ENCODE peak calls at places on chromosomes 16 and 17, in six cellular contexts. G is prostate gland; W is CD8-positive, alpha-beta T cell; O is naive thymus-derived CD4-positive, alpha-beta T cell; J is epithelial cell of prostate; N is SJSA1. I is an unnamed sample.

GRCh38 chr17:1888741-1889140 is 58.9 kb downstream of the RPA1 start:
- DNase-seq in G (no peak), W (no peak), O (no peak), J (no peak), N (no peak), I (no peak)

GRCh38 chr16:56939801-56940200 is 7.9 kb downstream of the HERPUD1 start:
- DNase-seq in G (no peak), W (no peak), O (no peak), J (no peak), N (no peak), I (no peak)

GRCh38 chr16:12435730-12436129 is 368.0 kb downstream of the CPPED1 start:
- DNase-seq in G (no peak), W (no peak), O (no peak), J (no peak), N (no peak), I (no peak)

GRCh38 chr17:80364091-80364691 is 50.8 kb upstream of the ENDOV start:
- DNase-seq in G (no peak), W (no peak), O (no peak), J (no peak), N (no peak), I (no peak)

GRCh38 chr17:32671891-32672290 is 185.1 kb downstream of the CDK5R1 start:
- DNase-seq in G (no peak), W (no peak), O (no peak), J (no peak), N (no peak), I (no peak)

GRCh38 chr16:50183316-50183715 is 30.2 kb downstream of the TENT4B start:
- DNase-seq in G (no peak), W (no peak), O (no peak), J (no peak), N (no peak), I (no peak)

GRCh38 chr17:40995121-40995520 is 1.2 kb upstream of the KRTAP3-3 start:
- DNase-seq in G (no peak), W (no peak), O (no peak), J (no peak), N (no peak), I (no peak)

GRCh38 chr16:27286446-27286845 is 17.9 kb upstream of the NSMCE1 start:
- DNase-seq in G (no peak), W (no peak), O (no peak), J (peak), N (peak), I (no peak)

GRCh38 chr17:18087610-18088491 is at the start of gene DRG2:
- DNase-seq in G (peak), W (peak), O (peak), J (peak), N (peak), I (peak)

GRCh38 chr17:64947146-64947545 is 27.9 kb upstream of the LRRC37A3 start:
- DNase-seq in G (no peak), W (no peak), O (no peak), J (no peak), N (no peak), I (no peak)

GRCh38 chr17:19750020-19750572 is 2.0 kb upstream of the ALDH3A1 start:
- DNase-seq in G (no peak), W (no peak), O (no peak), J (no peak), N (no peak), I (no peak)

GRCh38 chr16:70714526-70715112 is 28.8 kb upstream of the MTSS2 start:
- DNase-seq in G (no peak), W (no peak), O (no peak), J (no peak), N (no peak), I (no peak)

GRCh38 chr17:16922386-16923096 is 49.4 kb downstream of the TNFRSF13B start:
- DNase-seq in G (no peak), W (no peak), O (no peak), J (no peak), N (no peak), I (peak)

GRCh38 chr17:73414171-73414955 is 102.6 kb upstream of the CDC42EP4 start:
- DNase-seq in G (no peak), W (no peak), O (no peak), J (no peak), N (no peak), I (no peak)

GRCh38 chr16:75479421-75479990 is 15.0 kb upstream of the TMEM170A start:
- DNase-seq in G (no peak), W (no peak), O (no peak), J (no peak), N (no peak), I (no peak)

GRCh38 chr17:19417611-19418010 is 6.6 kb downstream of the RNF112 start:
- DNase-seq in G (no peak), W (no peak), O (no peak), J (no peak), N (no peak), I (no peak)

GRCh38 chr17:29113334-29113733 is 66.9 kb downstream of the MYO18A start:
- DNase-seq in G (no peak), W (no peak), O (no peak), J (no peak), N (no peak), I (no peak)

GRCh38 chr16:74691093-74691855 is 9.4 kb downstream of the MLKL start:
- DNase-seq in G (no peak), W (no peak), O (no peak), J (no peak), N (no peak), I (no peak)

GRCh38 chr16:50152386-50152806 is 710 bp upstream of the TENT4B start:
- DNase-seq in G (peak), W (peak), O (peak), J (no peak), N (no peak), I (peak)

GRCh38 chr17:17221329-17221728 is 15.2 kb upstream of the PLD6 start:
- DNase-seq in G (no peak), W (no peak), O (no peak), J (no peak), N (no peak), I (no peak)

GRCh38 chr17:77193653-77194052 is 52.9 kb downstream of the SEC14L1 start:
- DNase-seq in G (no peak), W (no peak), O (no peak), J (no peak), N (no peak), I (no peak)

GRCh38 chr17:58351710-58352017 is 337 bp downstream of the SUPT4H1 start:
- DNase-seq in G (no peak), W (no peak), O (no peak), J (no peak), N (no peak), I (peak)

GRCh38 chr17:49523706-49524472 is 28.8 kb downstream of the NGFR start:
- DNase-seq in G (peak), W (peak), O (peak), J (peak), N (no peak), I (peak)

GRCh38 chr16:28513484-28514181 is 7.0 kb upstream of the IL27 start:
- DNase-seq in G (no peak), W (no peak), O (no peak), J (no peak), N (no peak), I (no peak)

GRCh38 chr17:82214012-82214628 is 1.5 kb upstream of the CCDC57 start:
- DNase-seq in G (no peak), W (no peak), O (no peak), J (no peak), N (no peak), I (no peak)

GRCh38 chr17:27576429-27577123 is 54.4 kb upstream of the LGALS9 start:
- DNase-seq in G (no peak), W (no peak), O (no peak), J (no peak), N (no peak), I (no peak)

GRCh38 chr17:50699410-50699809 is 8.3 kb downstream of the ANKRD40 start:
- DNase-seq in G (no peak), W (no peak), O (no peak), J (no peak), N (no peak), I (no peak)

GRCh38 chr16:4056161-4057105 is 59.8 kb downstream of the ADCY9 start:
- DNase-seq in G (no peak), W (no peak), O (no peak), J (no peak), N (peak), I (no peak)

GRCh38 chr17:79907855-79908254 is 68.6 kb upstream of the CBX4 start:
- DNase-seq in G (no peak), W (no peak), O (no peak), J (no peak), N (no peak), I (no peak)

GRCh38 chr17:7329360-7330098 is 394 bp upstream of the NEURL4 start:
- DNase-seq in G (peak), W (peak), O (peak), J (peak), N (peak), I (peak)

GRCh38 chr16:66486199-66486772 is 59.2 kb downstream of the BEAN1 start:
- DNase-seq in G (no peak), W (no peak), O (no peak), J (no peak), N (peak), I (no peak)
- H3K27ac ChIP-seq in G (no peak), W (no peak), O (no peak), J (no peak), N (no peak), I (no peak)

GRCh38 chr16:3012246-3012645 is 477 bp upstream of the CLDN9 start:
- DNase-seq in G (no peak), W (no peak), O (no peak), J (no peak), N (no peak), I (no peak)

GRCh38 chr16:3008749-3009088 is 4.0 kb upstream of the CLDN9 start:
- DNase-seq in G (no peak), W (no peak), O (no peak), J (no peak), N (no peak), I (no peak)

GRCh38 chr16:3010510-3010909 is 2.2 kb upstream of the CLDN9 start:
- DNase-seq in G (no peak), W (no peak), O (no peak), J (no peak), N (no peak), I (no peak)

GRCh38 chr16:3007957-3008748 is 4.6 kb upstream of the CLDN9 start:
- DNase-seq in G (no peak), W (no peak), O (no peak), J (no peak), N (no peak), I (peak)

GRCh38 chr16:3009568-3010390 is 2.9 kb upstream of the CLDN9 start:
- DNase-seq in G (peak), W (no peak), O (no peak), J (no peak), N (no peak), I (no peak)
- H3K27ac ChIP-seq in G (peak), W (no peak), O (no peak), J (peak), N (no peak), I (no peak)

DNA sequence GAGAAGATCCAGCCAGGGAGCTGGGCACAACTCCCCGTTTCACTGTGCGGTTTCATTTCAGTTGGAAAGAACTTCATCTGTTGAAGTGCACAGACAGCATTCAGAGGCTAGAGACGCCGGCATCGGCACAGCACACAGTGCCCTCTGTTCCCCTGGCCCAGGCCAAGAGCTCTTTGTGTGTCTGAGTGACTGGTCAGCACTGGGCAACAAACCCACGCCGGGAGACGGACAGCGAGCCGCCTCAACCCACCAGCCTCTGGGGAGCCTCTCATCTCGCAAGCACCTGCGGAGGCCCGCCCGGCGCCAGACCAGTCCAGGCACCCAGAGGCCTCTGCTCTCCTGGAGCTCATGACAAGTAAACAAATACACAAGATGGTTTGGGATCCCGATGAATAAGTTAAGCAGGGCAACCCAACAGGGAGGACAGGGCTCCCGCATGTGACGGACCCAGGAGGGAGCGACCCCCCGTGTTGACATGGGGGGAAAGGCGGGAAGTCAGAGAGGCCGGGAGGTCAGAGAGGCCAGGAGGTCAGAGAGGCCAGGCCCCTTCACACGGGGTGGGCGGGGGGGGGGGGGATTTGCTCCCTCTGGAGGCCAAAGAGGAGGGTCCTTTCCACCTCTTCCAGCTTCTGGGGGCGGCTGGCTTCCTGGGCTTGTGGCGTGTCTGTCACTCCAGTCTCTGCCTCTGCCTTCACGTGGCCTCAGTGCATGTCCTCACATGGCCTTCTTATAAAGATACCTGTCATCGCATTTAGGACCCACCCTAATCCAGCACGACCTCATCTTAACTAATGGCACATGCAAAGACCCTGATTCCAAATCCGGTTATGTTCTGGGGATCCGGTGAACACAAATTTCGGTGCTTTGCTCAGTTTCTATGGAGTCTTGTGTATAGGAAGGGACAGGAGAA is 25.8 kb upstream of the KLHDC4 start:
- DNase-seq in G (no peak), W (no peak), O (no peak), J (no peak), N (no peak), I (no peak)
- H3K27ac ChIP-seq in G (no peak), W (no peak), O (no peak), J (peak), N (peak), I (no peak)

GRCh38 chr17:63435681-63436522 is 10.2 kb downstream of the CYB561 start:
- DNase-seq in G (peak), W (no peak), O (no peak), J (no peak), N (no peak), I (no peak)
- H3K27ac ChIP-seq in G (peak), W (no peak), O (no peak), J (peak), N (no peak), I (no peak)

GRCh38 chr17:4007346-4008081 is 43.3 kb upstream of the ATP2A3 start:
- DNase-seq in G (no peak), W (no peak), O (no peak), J (no peak), N (no peak), I (no peak)

GRCh38 chr17:4008496-4009163 is 44.4 kb upstream of the ATP2A3 start:
- DNase-seq in G (no peak), W (no peak), O (no peak), J (no peak), N (no peak), I (no peak)

GRCh38 chr17:4008082-4008435 is 43.8 kb upstream of the ATP2A3 start:
- DNase-seq in G (no peak), W (no peak), O (no peak), J (no peak), N (no peak), I (no peak)

GRCh38 chr17:4010754-4011153 is 46.5 kb upstream of the ATP2A3 start:
- DNase-seq in G (no peak), W (no peak), O (no peak), J (no peak), N (no peak), I (no peak)

DNA sequence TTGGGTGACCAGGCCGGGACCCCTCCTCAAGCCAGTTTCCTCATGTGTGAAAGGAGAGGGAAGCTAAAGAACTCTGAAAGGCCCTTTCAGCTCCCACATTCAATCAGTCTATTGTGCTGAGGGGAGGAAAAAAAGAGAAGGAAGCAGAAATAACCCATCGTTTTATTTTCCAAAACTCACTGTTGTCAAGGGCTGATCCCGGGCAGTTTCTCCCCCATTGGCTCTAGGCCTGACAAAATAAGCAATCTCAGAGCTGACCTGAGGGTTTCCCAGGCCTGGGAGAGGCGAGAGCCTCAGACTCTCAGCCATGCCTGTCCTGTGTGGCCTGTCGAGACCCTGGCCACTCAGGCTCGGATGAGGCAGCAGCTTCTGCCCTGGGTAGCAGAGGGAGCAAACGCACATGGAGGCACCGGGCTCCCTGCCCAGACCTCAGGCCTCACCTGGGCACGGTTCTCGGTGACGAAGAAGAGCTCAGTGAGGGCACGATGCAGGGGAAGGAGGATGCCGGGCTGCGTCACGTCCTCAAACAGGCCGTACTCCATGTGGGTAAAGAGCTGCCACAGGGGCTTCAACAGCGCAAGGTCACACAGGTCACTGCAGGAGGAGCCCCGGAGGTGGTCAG is 45.0 kb upstream of the ATP2A3 start:
- DNase-seq in G (no peak), W (no peak), O (no peak), J (no peak), N (no peak), I (no peak)
- H3K27ac ChIP-seq in G (peak), W (no peak), O (no peak), J (no peak), N (no peak), I (no peak)

GRCh38 chr17:69684251-69684650 is 269.8 kb downstream of the MAP2K6 start:
- DNase-seq in G (no peak), W (no peak), O (no peak), J (no peak), N (no peak), I (no peak)
- H3K27ac ChIP-seq in G (no peak), W (no peak), O (no peak), J (no peak), N (no peak), I (no peak)

DNA sequence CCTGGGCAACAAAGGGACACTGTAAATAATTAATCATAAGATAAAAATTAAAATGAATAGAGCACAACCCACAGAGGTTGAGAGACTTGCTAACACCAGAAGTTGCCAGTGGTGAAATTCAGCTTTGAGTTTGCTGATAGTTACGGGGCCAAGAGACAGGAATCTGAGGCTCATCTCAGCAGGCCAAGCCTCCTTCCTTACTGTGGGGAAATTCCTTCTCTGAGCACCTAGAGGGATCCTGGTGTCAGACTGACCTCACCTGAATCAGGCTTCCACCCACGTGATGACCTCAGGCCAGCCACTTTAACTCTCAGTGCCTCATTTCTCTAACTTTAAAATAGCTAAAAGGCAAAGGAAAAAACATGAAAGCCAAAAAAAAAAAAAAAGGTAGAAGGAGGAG is 4.7 kb downstream of the ABAT start:
- DNase-seq in G (no peak), W (no peak), O (no peak), J (no peak), N (no peak), I (no peak)
- H3K27ac ChIP-seq in G (no peak), W (no peak), O (no peak), J (peak), N (no peak), I (no peak)

GRCh38 chr16:1723450-1724147 is 17.6 kb downstream of the MAPK8IP3 start:
- DNase-seq in G (peak), W (no peak), O (peak), J (no peak), N (no peak), I (peak)
- H3K27ac ChIP-seq in G (peak), W (no peak), O (peak), J (peak), N (peak), I (no peak)

DNA sequence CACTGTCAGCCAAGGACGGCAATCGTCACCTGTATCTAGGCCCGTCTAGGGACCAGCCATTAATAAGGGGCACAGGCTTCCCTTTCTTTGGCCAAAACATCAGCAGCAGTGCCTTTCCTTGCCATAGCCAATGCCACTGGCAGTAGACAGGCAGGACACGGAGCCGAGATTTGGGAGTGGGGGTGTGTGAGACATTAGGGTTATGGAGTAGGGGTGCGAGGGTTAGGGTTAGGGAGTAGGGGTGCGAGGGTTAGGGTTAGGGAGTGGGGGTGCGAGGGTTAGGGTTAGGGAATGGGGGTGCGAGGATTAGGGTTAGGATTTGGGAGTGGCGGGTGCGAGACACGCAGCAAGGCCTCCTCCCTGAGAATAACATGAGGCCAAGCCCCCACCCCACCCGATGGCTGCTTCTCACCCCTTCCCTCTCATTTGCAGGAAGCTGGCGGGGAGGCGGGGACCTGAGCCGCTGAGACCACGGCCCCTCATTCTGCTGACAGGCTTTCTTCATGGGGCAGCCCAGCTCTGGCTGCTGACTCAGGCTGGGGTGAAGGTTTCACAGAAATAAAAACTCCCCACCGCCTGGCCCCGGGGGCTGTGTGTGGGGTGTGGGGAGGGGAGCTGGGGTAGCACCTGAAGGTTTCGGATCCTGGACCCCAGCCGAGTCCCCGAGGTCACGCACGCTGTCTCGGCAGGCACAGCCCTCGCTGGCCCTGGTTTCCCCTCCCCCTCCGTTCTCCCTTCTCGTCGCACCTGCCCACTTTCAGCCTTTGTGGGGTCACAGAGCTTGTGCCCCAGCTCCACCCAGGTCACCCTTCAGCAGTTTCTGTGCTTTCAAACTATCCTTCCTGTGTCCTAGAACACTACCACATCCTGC is 93.8 kb downstream of the PGS1 start:
- DNase-seq in G (no peak), W (no peak), O (no peak), J (no peak), N (no peak), I (no peak)
- H3K27ac ChIP-seq in G (no peak), W (no peak), O (no peak), J (no peak), N (no peak), I (no peak)